ENCODE peak calls at places on chromosomes 16 and 17, in ten cellular contexts. U, G, J, E, W, R, Y, K, O and L are unnamed samples. For H3K4me1, the result is how much of the 10 kb centered on the place peaks cover.

GRCh38 chr17:21549107-21549687 is 143.1 kb upstream of the KCNJ18 start:
- DNase-seq in U (no peak), G (no peak), J (no peak), E (no peak), W (no peak), R (no peak), Y (no peak), K (no peak), O (no peak), L (no peak)

GRCh38 chr16:70737377-70738082 is 51.7 kb upstream of the MTSS2 start:
- DNase-seq in U (peak), G (peak), J (no peak), E (no peak), W (no peak), R (peak), Y (peak), K (peak), O (peak), L (peak)

GRCh38 chr17:52138350-52138749 is 20.2 kb downstream of the CA10 start:
- DNase-seq in U (no peak), G (no peak), J (no peak), E (no peak), W (no peak), R (no peak), Y (no peak), K (no peak), O (no peak), L (no peak)

GRCh38 chr17:76385892-76386786 is 1.7 kb downstream of the SPHK1 start:
- DNase-seq in U (peak), G (peak), J (peak), E (no peak), W (peak), R (peak), Y (peak), K (peak), O (peak), L (peak)

GRCh38 chr17:50129946-50130777 is at the start of gene SAMD14:
- DNase-seq in U (no peak), G (no peak), J (peak), E (no peak), W (peak), R (no peak), Y (no peak), K (peak), O (peak), L (no peak)

GRCh38 chr16:4081577-4082021 is 34.6 kb downstream of the ADCY9 start:
- DNase-seq in U (no peak), G (no peak), J (no peak), E (no peak), W (no peak), R (no peak), Y (no peak), K (no peak), O (peak), L (no peak)

GRCh38 chr17:29341726-29342125 is 47.8 kb upstream of the NUFIP2 start:
- DNase-seq in U (no peak), G (no peak), J (no peak), E (no peak), W (no peak), R (no peak), Y (no peak), K (no peak), O (no peak), L (no peak)

GRCh38 chr16:84444476-84444875 is 60.0 kb downstream of the MEAK7 start:
- DNase-seq in U (no peak), G (peak), J (no peak), E (no peak), W (no peak), R (no peak), Y (no peak), K (no peak), O (no peak), L (no peak)

GRCh38 chr16:50778284-50779163 is 36.6 kb downstream of the CYLD start:
- DNase-seq in U (no peak), G (no peak), J (no peak), E (no peak), W (no peak), R (no peak), Y (no peak), K (no peak), O (no peak), L (no peak)

GRCh38 chr16:75252946-75253911 is 1.8 kb upstream of the BCAR1 start:
- DNase-seq in U (no peak), G (peak), J (no peak), E (no peak), W (peak), R (no peak), Y (peak), K (no peak), O (no peak), L (no peak)

GRCh38 chr17:6163632-6164319 is 93.6 kb downstream of the WSCD1 start:
- DNase-seq in U (no peak), G (no peak), J (no peak), E (no peak), W (no peak), R (no peak), Y (no peak), K (no peak), O (no peak), L (no peak)

GRCh38 chr17:69246726-69247375 is 18.2 kb upstream of the ABCA10 start:
- DNase-seq in U (no peak), G (no peak), J (peak), E (peak), W (peak), R (no peak), Y (no peak), K (no peak), O (peak), L (no peak)

GRCh38 chr17:73432624-73433190 is 120.9 kb upstream of the CDC42EP4 start:
- DNase-seq in U (no peak), G (no peak), J (no peak), E (no peak), W (no peak), R (no peak), Y (no peak), K (no peak), O (no peak), L (no peak)

GRCh38 chr16:72371307-72372081 is 199.5 kb upstream of the PMFBP1 start:
- DNase-seq in U (no peak), G (no peak), J (no peak), E (no peak), W (peak), R (no peak), Y (no peak), K (no peak), O (no peak), L (no peak)

GRCh38 chr17:15444805-15445204 is 22.6 kb downstream of the CDRT4 start:
- DNase-seq in U (no peak), G (peak), J (peak), E (no peak), W (no peak), R (no peak), Y (no peak), K (no peak), O (peak), L (no peak)

GRCh38 chr16:86225905-86226371 is 284.4 kb upstream of the FOXF1 start:
- DNase-seq in U (peak), G (peak), J (no peak), E (no peak), W (no peak), R (no peak), Y (peak), K (no peak), O (no peak), L (no peak)

GRCh38 chr17:78797213-78797612 is 15.1 kb upstream of the CYTH1 start:
- DNase-seq in U (no peak), G (no peak), J (no peak), E (no peak), W (no peak), R (no peak), Y (no peak), K (no peak), O (no peak), L (no peak)

GRCh38 chr16:88681709-88682451 is 4.4 kb downstream of the SNAI3 start:
- DNase-seq in U (peak), G (no peak), J (no peak), E (no peak), W (no peak), R (no peak), Y (peak), K (no peak), O (peak), L (no peak)

GRCh38 chr17:48492401-48493298 is 38.2 kb downstream of the HOXB1 start:
- DNase-seq in U (peak), G (peak), J (peak), E (no peak), W (peak), R (peak), Y (peak), K (peak), O (peak), L (peak)

GRCh38 chr16:74736531-74737157 is 36.0 kb upstream of the MLKL start:
- DNase-seq in U (no peak), G (no peak), J (no peak), E (no peak), W (no peak), R (no peak), Y (no peak), K (no peak), O (peak), L (no peak)

GRCh38 chr17:39462644-39463375 is 1.5 kb downstream of the CDK12 start:
- DNase-seq in U (no peak), G (peak), J (no peak), E (no peak), W (peak), R (no peak), Y (peak), K (no peak), O (peak), L (peak)

GRCh38 chr17:1787301-1787902 is 25.5 kb downstream of the SERPINF1 start:
- DNase-seq in U (peak), G (peak), J (no peak), E (peak), W (no peak), R (peak), Y (peak), K (no peak), O (peak), L (no peak)

GRCh38 chr16:58413359-58413758 is 21.1 kb downstream of the GINS3 start:
- DNase-seq in U (no peak), G (no peak), J (no peak), E (no peak), W (no peak), R (no peak), Y (no peak), K (no peak), O (peak), L (no peak)

GRCh38 chr17:17840751-17841591 is 4.2 kb upstream of the SREBF1 start:
- DNase-seq in U (no peak), G (no peak), J (no peak), E (no peak), W (peak), R (no peak), Y (no peak), K (no peak), O (no peak), L (no peak)

DNA sequence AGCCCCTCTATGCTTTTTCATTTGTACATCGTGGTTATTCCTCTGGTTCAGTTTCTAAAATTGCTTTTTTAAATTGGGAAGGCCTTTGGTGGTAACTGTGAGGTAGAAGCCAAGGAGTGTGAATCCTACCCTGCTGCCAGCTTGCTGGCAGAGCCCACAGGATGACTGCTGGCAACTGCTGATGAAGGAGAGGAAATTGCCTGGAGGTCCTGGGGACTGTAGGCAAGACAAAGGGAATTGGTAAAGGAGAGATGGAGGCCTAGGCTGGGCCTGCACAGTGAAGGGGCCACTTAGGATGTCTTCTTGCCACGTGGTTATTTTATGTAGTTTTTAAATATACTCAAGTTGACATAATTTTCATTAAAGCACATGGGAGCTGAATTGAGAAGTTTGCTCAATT is 15.8 kb downstream of the C17orf58 start:
- DNase-seq in U (no peak), G (no peak), J (no peak), E (no peak), W (no peak), R (no peak), Y (no peak), K (no peak), O (no peak), L (no peak)
- H3K4me1 ChIP-seq in U (under half), G (under half), J (under half), E (under half), W (under half), R (under half), Y (under half), K (under half), O (under half), L (under half)

GRCh38 chr17:80069886-80070177 is 31.5 kb upstream of the GAA start:
- DNase-seq in U (no peak), G (no peak), J (no peak), E (no peak), W (no peak), R (no peak), Y (no peak), K (no peak), O (no peak), L (no peak)

GRCh38 chr17:80070375-80071115 is 30.8 kb upstream of the GAA start:
- DNase-seq in U (no peak), G (no peak), J (no peak), E (no peak), W (no peak), R (no peak), Y (no peak), K (no peak), O (no peak), L (no peak)

GRCh38 chr17:80067393-80067986 is 31.0 kb downstream of the CCDC40 start:
- DNase-seq in U (no peak), G (no peak), J (no peak), E (no peak), W (no peak), R (no peak), Y (no peak), K (no peak), O (no peak), L (no peak)

GRCh38 chr17:80068301-80069160 is 32.1 kb downstream of the CCDC40 start:
- DNase-seq in U (peak), G (peak), J (peak), E (no peak), W (no peak), R (peak), Y (no peak), K (no peak), O (peak), L (no peak)

GRCh38 chr17:80071116-80071980 is 30.0 kb upstream of the GAA start:
- DNase-seq in U (peak), G (peak), J (no peak), E (no peak), W (no peak), R (peak), Y (no peak), K (no peak), O (no peak), L (no peak)
- TF ChIP-seq POLR2AphosphoS5 in U (peak), G (peak), J (no peak), E (no peak), W (no peak), R (peak), Y (peak), K (no peak), O (no peak), L (no peak)

DNA sequence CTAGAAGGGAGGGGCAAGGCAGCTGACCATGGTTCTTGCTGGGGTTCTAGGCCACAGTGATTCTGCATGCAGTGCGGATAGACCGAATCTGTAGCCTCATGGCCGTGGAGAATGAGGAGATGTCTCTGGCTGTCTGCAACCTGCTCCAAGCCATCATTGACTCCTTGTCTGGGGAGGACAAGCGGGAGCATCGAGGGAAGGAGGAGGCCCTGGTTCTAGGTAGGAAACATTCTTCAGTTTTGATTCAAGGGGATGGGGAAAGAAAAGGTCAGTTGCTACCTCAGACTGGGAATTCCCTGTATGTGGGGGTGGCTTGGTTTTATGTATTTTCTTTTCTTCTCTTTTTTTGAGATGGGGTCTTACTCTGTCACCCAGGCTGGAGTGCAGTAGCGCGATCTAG is 7.6 kb downstream of the UNC45B start:
- DNase-seq in U (no peak), G (peak), J (no peak), E (no peak), W (no peak), R (no peak), Y (no peak), K (no peak), O (no peak), L (no peak)
- TF ChIP-seq CTCF in U (no peak), G (no peak), J (no peak), E (no peak), W (no peak), R (no peak), Y (no peak), K (no peak), O (no peak), L (no peak)

DNA sequence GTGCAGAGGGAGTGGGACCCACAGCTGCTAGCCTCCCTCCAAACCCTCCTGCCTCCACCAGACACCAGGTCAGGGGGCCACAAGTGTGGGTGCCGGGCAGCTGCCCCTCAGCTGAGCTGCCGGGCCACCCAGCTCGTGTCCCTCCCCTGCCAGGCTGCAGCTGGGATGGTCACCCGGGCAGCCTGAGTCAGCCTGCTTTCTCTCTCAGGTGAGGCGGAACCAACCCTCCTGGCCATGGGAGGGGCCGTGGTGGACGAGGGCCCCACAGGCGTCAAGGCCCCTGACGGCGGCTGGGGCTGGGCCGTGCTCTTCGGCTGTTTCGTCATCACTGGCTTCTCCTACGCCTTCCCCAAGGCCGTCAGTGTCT is 6.9 kb downstream of the SLC16A3 start:
- DNase-seq in U (no peak), G (peak), J (no peak), E (no peak), W (no peak), R (no peak), Y (peak), K (peak), O (no peak), L (no peak)
- H3K4me1 ChIP-seq in U (half or more), G (half or more), J (under half), E (half or more), W (under half), R (under half), Y (half or more), K (half or more), O (under half), L (half or more)

GRCh38 chr17:67378444-67379250 is 1.6 kb downstream of the PITPNC1 start:
- DNase-seq in U (peak), G (peak), J (peak), E (no peak), W (peak), R (peak), Y (peak), K (peak), O (peak), L (peak)
- TF ChIP-seq POLR2AphosphoS5 in U (peak), G (peak), J (no peak), E (no peak), W (peak), R (peak), Y (peak), K (peak), O (peak), L (peak)

DNA sequence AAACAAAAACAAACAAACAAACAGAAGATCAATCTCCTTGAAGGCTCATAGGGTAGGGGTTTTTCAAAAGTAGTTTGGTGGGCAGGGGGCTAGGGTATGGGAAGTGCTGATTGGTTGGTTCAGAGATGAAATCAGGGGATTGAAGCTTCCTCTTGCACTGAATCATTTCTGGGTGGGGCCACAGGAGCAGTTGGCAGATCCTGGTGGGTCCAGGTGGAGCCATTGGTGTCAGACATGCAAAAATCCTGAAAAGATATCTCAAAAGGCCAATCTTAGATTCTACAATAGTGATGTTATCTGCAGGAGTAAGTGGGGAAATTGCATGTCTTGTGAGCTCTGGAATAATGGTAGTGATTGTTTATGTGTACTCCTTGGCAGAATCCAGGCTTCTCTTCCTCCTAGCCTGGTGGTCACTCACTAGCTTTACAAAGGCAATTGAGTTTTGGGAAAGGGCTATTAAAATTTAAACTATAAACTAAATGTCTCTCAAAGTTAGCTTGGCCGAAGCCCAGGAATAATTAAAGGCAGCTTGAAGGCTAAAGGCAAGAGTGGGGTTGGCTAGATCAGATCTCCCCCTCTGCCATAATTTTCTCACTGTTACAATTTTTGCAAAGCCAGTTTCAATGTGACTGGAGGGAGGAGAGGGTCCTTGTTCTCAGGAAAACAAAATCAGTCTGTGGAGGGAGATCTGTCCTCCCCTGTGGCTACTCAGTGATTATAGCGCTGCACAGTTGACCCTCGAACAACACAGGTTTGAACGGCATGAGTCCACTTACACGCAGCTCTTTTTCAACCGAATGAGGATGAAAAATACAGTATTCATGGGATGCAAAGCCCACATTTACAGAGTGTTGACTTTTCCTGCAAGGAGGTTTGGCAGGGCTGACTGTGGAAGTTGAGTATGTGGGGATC is 45.2 kb downstream of the RNF112 start:
- DNase-seq in U (no peak), G (no peak), J (no peak), E (no peak), W (no peak), R (no peak), Y (no peak), K (no peak), O (no peak), L (no peak)
- TF ChIP-seq CTCF in U (no peak), G (no peak), J (no peak), E (no peak), W (no peak), R (no peak), Y (no peak), K (no peak), O (no peak), L (no peak)

GRCh38 chr16:54052271-54052670 is 234.3 kb downstream of the IRX3 start:
- DNase-seq in U (no peak), G (no peak), J (no peak), E (no peak), W (no peak), R (no peak), Y (no peak), K (no peak), O (no peak), L (no peak)

GRCh38 chr16:54054237-54054780 is 232.3 kb downstream of the IRX3 start:
- DNase-seq in U (no peak), G (no peak), J (no peak), E (no peak), W (no peak), R (no peak), Y (no peak), K (no peak), O (no peak), L (no peak)

GRCh38 chr16:54048994-54049929 is 237.3 kb downstream of the IRX3 start:
- DNase-seq in U (no peak), G (no peak), J (no peak), E (no peak), W (peak), R (no peak), Y (no peak), K (no peak), O (peak), L (no peak)

GRCh38 chr16:54051821-54052220 is 234.8 kb downstream of the IRX3 start:
- DNase-seq in U (no peak), G (no peak), J (no peak), E (no peak), W (no peak), R (no peak), Y (no peak), K (no peak), O (no peak), L (no peak)

GRCh38 chr16:54050281-54051210 is 236.0 kb downstream of the IRX3 start:
- DNase-seq in U (no peak), G (no peak), J (no peak), E (no peak), W (peak), R (no peak), Y (no peak), K (no peak), O (no peak), L (no peak)
- H3K4me1 ChIP-seq in U (under half), G (under half), J (under half), E (under half), W (half or more), R (under half), Y (under half), K (under half), O (under half), L (under half)

GRCh38 chr16:64181526-64181925 is 940.3 kb downstream of the CDH11 start:
- DNase-seq in U (no peak), G (no peak), J (no peak), E (no peak), W (no peak), R (no peak), Y (no peak), K (no peak), O (no peak), L (no peak)

GRCh38 chr16:64184156-64184555 is 937.7 kb downstream of the CDH11 start:
- DNase-seq in U (no peak), G (no peak), J (no peak), E (no peak), W (no peak), R (no peak), Y (no peak), K (no peak), O (no peak), L (no peak)

GRCh38 chr16:64180136-64180900 is 941.5 kb downstream of the CDH11 start:
- DNase-seq in U (no peak), G (no peak), J (no peak), E (no peak), W (no peak), R (no peak), Y (no peak), K (no peak), O (no peak), L (no peak)

GRCh38 chr16:64182985-64183384 is 938.9 kb downstream of the CDH11 start:
- DNase-seq in U (no peak), G (no peak), J (no peak), E (no peak), W (no peak), R (no peak), Y (no peak), K (no peak), O (no peak), L (no peak)
- TF ChIP-seq POLR2AphosphoS5 in U (no peak), G (no peak), J (no peak), E (no peak), W (no peak), R (no peak), Y (no peak), K (no peak), O (no peak), L (no peak)